ENCODE peak calls at places on chromosomes 5 and 9, in six cellular contexts. H is Panc1; E is naive thymus-derived CD8-positive, alpha-beta T cell; T is lower lobe of right lung; I is activated CD8-positive, alpha-beta T cell treated with anti-CD3 and anti-CD28 coated beads for 36 hours; U is stimulated activated naive CD8-positive, alpha-beta T cell treated with anti-CD3 and anti-CD28 coated beads, Interleukin-15, Interleukin-2, amounts not matched to agents 100 U/mL and 50 U/mL, for 24 hours. X is an unnamed sample.

GRCh38 chr9:4979224-4979623 is 5.8 kb upstream of the JAK2 start:
- ATAC-seq in U (no peak), I (no peak), T (no peak), H (no peak), E (no peak), X (peak; percentile 77)

GRCh38 chr5:140239939-140240700 is 62.8 kb downstream of the PFDN1 start:
- ATAC-seq in I (peak; percentile 86), E (peak; percentile 73), T (peak; percentile 61), U (peak; percentile 62), H (peak; percentile 76), X (peak; percentile 26)

GRCh38 chr9:15642369-15642962 is 89.6 kb downstream of the CCDC171 start:
- ATAC-seq in T (no peak), U (no peak), I (no peak), E (no peak), H (no peak), X (no peak)

GRCh38 chr5:76960004-76960625 is 7.3 kb downstream of the CRHBP start:
- ATAC-seq in I (peak; percentile 49), E (no peak), T (peak; percentile 15), U (peak; percentile 57), H (peak; percentile 21), X (no peak)

GRCh38 chr9:124771867-124772621 is 933 bp upstream of the NR6A1 start:
- ATAC-seq in H (peak; percentile 29), E (no peak), T (peak; percentile 48), I (no peak), U (no peak), X (peak; percentile 2)

GRCh38 chr9:133619791-133620190 is 10.6 kb upstream of the FAM163B start:
- ATAC-seq in T (peak; percentile 33), U (peak; percentile 65), H (no peak), E (peak; percentile 98), I (peak; percentile 82), X (no peak)

GRCh38 chr5:66596791-66597757 is 881 bp downstream of the MAST4 start:
- ATAC-seq in I (peak; percentile 40), U (peak; percentile 24), T (peak; percentile 71), H (peak; percentile 51), E (no peak), X (peak; percentile 51)

GRCh38 chr5:36305571-36306326 is 4.0 kb upstream of the RANBP3L start:
- ATAC-seq in U (no peak), H (peak; percentile 85), I (peak; percentile 37), T (peak; percentile 79), E (no peak), X (peak; percentile 39)

GRCh38 chr5:126947146-126948010 is 83.0 kb downstream of the MARCHF3 start:
- ATAC-seq in I (peak; percentile 74), U (no peak), E (peak; percentile 46), H (no peak), T (no peak), X (no peak)

GRCh38 chr5:75108931-75109596 is 56.7 kb upstream of the GCNT4 start:
- ATAC-seq in I (peak; percentile 39), U (no peak), H (no peak), T (no peak), E (peak; percentile 68), X (no peak)

GRCh38 chr5:88555658-88556057 is 287.0 kb upstream of the TMEM161B start:
- ATAC-seq in E (no peak), I (no peak), H (no peak), U (peak; percentile 68), T (no peak), X (no peak)

GRCh38 chr5:38598994-38599611 is 42.7 kb upstream of the LIFR start:
- ATAC-seq in T (no peak), U (no peak), I (no peak), H (peak; percentile 93), E (no peak), X (peak; percentile 61)

GRCh38 chr9:130453487-130453886 is 8.7 kb downstream of the ASS1 start:
- ATAC-seq in E (no peak), I (no peak), T (no peak), H (no peak), U (no peak), X (peak; percentile 7)

GRCh38 chr5:74848553-74849025 is 17.6 kb downstream of the FAM169A start:
- ATAC-seq in E (no peak), U (no peak), I (no peak), T (no peak), H (no peak), X (no peak)

GRCh38 chr5:132114150-132115121 is 40.8 kb downstream of the CSF2 start:
- ATAC-seq in T (peak; percentile 54), I (peak; percentile 53), E (no peak), H (no peak), U (peak; percentile 55), X (no peak)

X was measured in esophagus mucosa.